ENCODE peak calls at places on chromosomes 2 and 18, in seven cellular contexts. X is brain microvascular endothelial cell, D is right atrium auricular region, Y is A549, Q is AG09309, H is epithelial cell of esophagus, Z is pancreas. C is an unnamed sample.

GRCh38 chr18:48842259-48843061 is 108.3 kb downstream of the SMAD7 start:
- DNase-seq in Y (no peak), H (no peak), D (no peak), X (peak), Q (no peak), Z (peak), C (peak)

GRCh38 chr2:75896779-75897366 is 186.2 kb upstream of the GCFC2 start:
- DNase-seq in D (no peak), Y (peak), Q (no peak), H (peak), X (no peak), Z (no peak), C (no peak)

GRCh38 chr2:23203383-23203782 is 181.6 kb upstream of the KLHL29 start:
- DNase-seq in D (no peak), Z (no peak), X (no peak), Y (no peak), H (no peak), Q (no peak), C (no peak)

GRCh38 chr2:129587426-129588064 is 391.9 kb upstream of the RAB6C start:
- DNase-seq in X (no peak), Q (no peak), Y (no peak), D (no peak), H (no peak), Z (no peak), C (no peak)

GRCh38 chr2:239044336-239044735 is 196.5 kb downstream of the TWIST2 start:
- DNase-seq in Y (no peak), H (no peak), Z (no peak), X (no peak), D (no peak), Q (no peak), C (no peak)

GRCh38 chr2:88074854-88075292 is 7.2 kb downstream of the SMYD1 start:
- DNase-seq in X (peak), H (peak), Y (no peak), D (peak), Z (no peak), Q (peak), C (peak)

GRCh38 chr2:231573096-231573495 is 19.6 kb upstream of the TEX44 start:
- DNase-seq in Z (no peak), X (no peak), Q (no peak), Y (no peak), H (no peak), D (no peak), C (no peak)

GRCh38 chr2:82837588-82838304 is 1621.3 kb downstream of the SUCLG1 start:
- DNase-seq in Z (no peak), Y (peak), D (no peak), Q (peak), X (peak), H (peak), C (peak)

GRCh38 chr2:95760839-95761525 is 169.2 kb downstream of the TRIM43 start:
- DNase-seq in X (peak), H (peak), D (no peak), Q (peak), Y (peak), Z (no peak), C (peak)

GRCh38 chr18:36187138-36187825 is at the start of gene MOCOS:
- DNase-seq in Z (peak), Q (no peak), D (peak), H (peak), Y (peak), X (peak), C (peak)

GRCh38 chr2:202172439-202173191 is 65.8 kb downstream of the SUMO1 start:
- DNase-seq in X (no peak), Y (no peak), H (no peak), Q (no peak), D (no peak), Z (no peak), C (peak)

GRCh38 chr18:13239557-13239956 is 21.0 kb downstream of the LDLRAD4 start:
- DNase-seq in Q (no peak), H (no peak), D (no peak), Y (no peak), X (no peak), Z (no peak), C (no peak)

GRCh38 chr18:77086034-77086433 is 46.5 kb downstream of the MBP start:
- DNase-seq in Q (peak), Y (no peak), D (no peak), Z (no peak), H (peak), X (peak), C (peak)

GRCh38 chr2:27860111-27860510 is 30.1 kb downstream of the RBKS start:
- DNase-seq in X (peak), D (no peak), H (peak), Y (peak), Z (no peak), Q (peak), C (peak)

GRCh38 chr2:203002054-203002821 is 12.4 kb upstream of the NBEAL1 start:
- DNase-seq in Z (no peak), H (peak), D (no peak), Q (no peak), Y (peak), X (no peak), C (no peak)

GRCh38 chr2:219684721-219685689 is 57.6 kb downstream of the SLC4A3 start:
- DNase-seq in Y (no peak), X (peak), H (peak), D (peak), Z (peak), Q (no peak), C (peak)

GRCh38 chr2:52844701-52845423 is 922.7 kb upstream of the CHAC2 start:
- DNase-seq in X (peak), Z (no peak), Y (no peak), D (no peak), Q (no peak), H (no peak), C (no peak)

DNA sequence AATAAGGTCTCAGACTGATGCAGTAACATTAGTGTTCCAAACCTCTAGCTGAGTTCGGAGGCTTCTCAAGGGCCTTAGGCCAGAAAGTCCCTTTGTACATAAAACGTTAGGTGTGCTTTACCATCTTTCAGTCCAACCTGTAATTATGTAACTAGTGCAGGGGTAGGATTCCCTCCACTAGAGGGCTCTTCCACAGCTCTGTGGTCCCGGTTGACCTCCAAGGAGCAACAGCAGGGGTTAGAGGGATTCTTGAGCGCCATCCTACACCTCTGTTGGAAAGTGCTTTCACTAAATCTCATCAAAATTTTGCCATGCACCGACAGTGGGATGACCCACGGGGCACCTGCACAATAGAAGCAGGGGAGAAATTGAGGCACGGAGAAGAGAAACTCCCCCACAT is 155.8 kb upstream of the LRP1B start:
- DNase-seq in Y (peak), H (peak), Q (no peak), D (no peak), X (no peak), Z (no peak), C (no peak)
- TF ChIP-seq CTCF in Y (peak), H (peak), Q (no peak), D (no peak), X (peak), Z (no peak), C (no peak)

DNA sequence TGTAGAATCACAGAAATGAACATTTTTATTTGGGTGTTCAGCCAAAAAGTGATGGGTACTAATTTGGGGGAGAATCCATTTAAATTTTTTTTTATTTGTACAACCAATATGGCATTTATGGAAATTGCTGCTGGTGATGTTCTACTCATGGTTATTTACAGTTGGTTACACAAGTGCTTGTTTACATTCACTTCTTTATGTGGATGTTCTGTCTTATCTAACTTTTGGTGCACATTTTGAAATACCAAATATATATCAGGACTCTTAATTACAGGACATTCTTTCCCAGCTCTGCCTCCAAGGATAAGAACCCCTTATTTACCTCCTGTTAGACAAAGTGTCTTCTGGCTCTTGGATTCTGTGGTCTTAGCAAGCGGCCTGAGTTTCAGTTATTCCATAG is 35.2 kb downstream of the NEMP2 start:
- DNase-seq in D (no peak), Q (no peak), H (no peak), Y (no peak), Z (no peak), X (no peak), C (peak)
- H3K4me3 ChIP-seq in D (no peak), Q (no peak), H (no peak), Y (no peak), Z (no peak), X (no peak), C (no peak)

DNA sequence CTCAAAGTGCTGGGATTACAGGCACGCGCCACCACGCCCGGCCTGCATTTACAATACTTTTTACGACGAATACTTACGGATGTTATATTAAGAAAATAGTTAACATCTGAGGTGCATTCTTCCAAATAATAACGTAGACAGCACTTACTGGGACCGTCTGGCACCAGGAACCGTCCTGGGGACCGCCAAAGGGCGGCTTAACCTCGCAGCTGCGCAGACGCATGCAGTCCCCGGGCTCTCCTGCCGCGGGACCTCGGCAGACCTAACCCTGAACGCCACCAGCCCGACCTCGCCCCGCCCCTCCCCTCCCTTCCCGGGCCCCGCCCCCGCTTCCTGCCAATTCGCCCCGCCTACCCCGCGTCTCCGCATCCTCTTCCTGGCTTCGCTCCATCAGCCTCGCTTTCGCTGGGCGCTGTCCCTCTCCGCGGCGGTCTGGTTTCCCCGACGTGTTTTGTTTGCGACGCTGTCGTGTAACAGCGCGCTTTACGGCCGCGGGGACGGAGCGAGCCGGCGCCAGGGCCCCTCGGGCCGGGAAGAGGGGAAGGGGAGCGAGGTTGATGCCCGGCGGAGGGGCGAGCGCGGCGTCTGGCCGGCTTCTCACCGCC is at the start of gene CNOT11:
- DNase-seq in Y (peak), H (peak), Q (peak), Z (peak), D (peak), X (peak), C (peak)
- TF ChIP-seq CTCF in Y (no peak), H (no peak), Q (no peak), Z (no peak), D (no peak), X (no peak), C (no peak)

GRCh38 chr18:25181993-25182392 is 170.0 kb downstream of the ZNF521 start:
- DNase-seq in X (no peak), Z (no peak), Y (no peak), Q (no peak), H (no peak), D (no peak), C (no peak)

GRCh38 chr18:25190468-25190867 is 161.5 kb downstream of the ZNF521 start:
- DNase-seq in D (no peak), Q (no peak), H (no peak), X (no peak), Y (no peak), Z (no peak), C (no peak)

GRCh38 chr18:25192065-25192464 is 159.9 kb downstream of the ZNF521 start:
- DNase-seq in X (no peak), D (no peak), Q (no peak), H (no peak), Y (no peak), Z (no peak), C (no peak)

GRCh38 chr18:25189391-25190185 is 162.4 kb downstream of the ZNF521 start:
- DNase-seq in D (no peak), Y (no peak), H (no peak), Z (no peak), Q (no peak), X (no peak), C (no peak)

GRCh38 chr18:25187582-25188291 is 164.2 kb downstream of the ZNF521 start:
- DNase-seq in H (no peak), D (no peak), X (no peak), Y (no peak), Q (no peak), Z (no peak), C (no peak)
- H3K4me3 ChIP-seq in H (no peak), D (no peak), X (no peak), Y (no peak), Q (no peak), Z (no peak), C (no peak)

DNA sequence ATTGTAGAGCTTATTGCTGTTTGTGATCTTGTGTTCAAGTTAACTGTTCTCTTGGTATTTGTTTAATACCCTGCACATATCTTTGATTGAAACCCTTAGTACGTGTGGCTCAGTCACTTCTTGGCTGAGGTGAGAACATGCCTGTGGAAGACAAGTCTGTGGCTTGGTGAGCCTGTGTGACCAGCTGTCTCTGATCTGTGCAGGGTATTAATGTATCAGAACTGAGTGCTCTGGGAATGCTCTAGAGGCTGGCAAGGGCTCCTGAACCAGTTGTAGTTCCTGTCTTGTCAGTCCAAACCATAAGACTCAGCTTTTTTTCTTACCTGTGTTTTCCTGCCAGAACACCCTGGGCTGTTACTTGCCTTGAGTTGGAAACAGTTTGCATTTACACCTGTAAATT is 52.4 kb upstream of the EPHA4 start:
- DNase-seq in Y (no peak), Z (no peak), D (no peak), X (no peak), H (peak), Q (no peak), C (no peak)
- TF ChIP-seq CTCF in Y (no peak), Z (no peak), D (no peak), X (no peak), H (no peak), Q (no peak), C (no peak)

GRCh38 chr18:73691118-73691517 is 456.5 kb downstream of the FBXO15 start:
- DNase-seq in Y (peak), X (peak), D (no peak), H (peak), Z (no peak), Q (peak), C (peak)
- H3K4me3 ChIP-seq in Y (no peak), X (no peak), D (no peak), H (no peak), Z (no peak), Q (no peak), C (no peak)

GRCh38 chr2:74416721-74417120 is 4.7 kb downstream of the C2orf81 start:
- DNase-seq in Q (no peak), D (no peak), H (no peak), Y (no peak), Z (no peak), X (no peak), C (no peak)

GRCh38 chr2:74414475-74414874 is 6.9 kb downstream of the C2orf81 start:
- DNase-seq in D (no peak), Z (no peak), X (no peak), Y (no peak), Q (no peak), H (no peak), C (no peak)

GRCh38 chr2:74413001-74413698 is 8.3 kb downstream of the C2orf81 start:
- DNase-seq in X (no peak), H (no peak), Z (no peak), Q (no peak), D (no peak), Y (no peak), C (peak)

GRCh38 chr2:74415762-74416395 is 5.5 kb downstream of the C2orf81 start:
- DNase-seq in D (no peak), H (no peak), Q (no peak), Z (no peak), Y (no peak), X (no peak), C (no peak)

DNA sequence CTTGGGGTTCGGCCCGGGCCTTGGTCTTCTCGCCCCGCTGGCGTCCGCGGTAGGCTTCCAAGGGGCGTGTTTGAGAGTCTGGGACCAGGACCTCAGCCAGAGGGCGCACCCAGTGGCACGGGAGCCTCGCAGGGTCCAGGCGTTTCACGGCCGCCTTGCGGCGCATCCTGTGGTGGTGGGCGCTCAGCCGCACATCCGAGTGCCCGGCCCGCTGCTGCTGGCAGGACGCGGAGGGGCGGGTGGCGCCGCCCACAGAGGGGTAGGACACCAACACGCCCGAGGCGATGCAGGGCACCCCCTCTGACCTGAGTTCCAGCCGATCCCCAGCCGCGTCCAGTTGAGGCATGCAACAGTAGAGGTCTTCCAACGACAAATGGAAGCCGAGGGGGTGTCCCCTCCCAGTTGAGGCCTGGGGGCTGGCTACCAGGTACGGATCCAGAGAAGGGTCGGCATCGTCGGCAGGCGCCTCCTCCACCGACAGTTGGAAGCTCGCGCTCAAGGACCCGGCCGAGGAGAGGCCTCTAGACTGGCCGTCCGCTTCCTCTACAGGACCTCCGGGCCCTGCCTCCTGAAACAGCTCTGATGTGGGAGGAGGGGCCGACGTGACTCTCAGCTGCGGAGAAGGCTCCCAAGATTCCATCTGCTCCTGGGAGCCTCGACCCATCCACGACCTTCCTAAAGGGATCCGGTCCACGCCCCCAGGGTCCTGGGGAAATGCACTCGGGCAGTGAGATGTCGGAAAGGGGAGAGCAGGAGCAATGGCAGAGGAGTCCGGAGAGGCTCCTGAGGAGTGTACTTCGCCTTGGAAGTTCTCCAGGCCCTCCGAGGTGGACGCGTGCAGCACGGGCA is 6.3 kb downstream of the C2orf81 start:
- DNase-seq in Y (no peak), H (no peak), Q (no peak), D (peak), X (no peak), Z (peak), C (peak)
- TF ChIP-seq CTCF in Y (no peak), H (no peak), Q (peak), D (peak), X (peak), Z (peak), C (peak)

GRCh38 chr2:48448274-48449061 is 81.5 kb upstream of the STON1 start:
- DNase-seq in Y (no peak), H (peak), Q (peak), X (peak), Z (no peak), D (no peak), C (peak)
- H3K4me3 ChIP-seq in Y (no peak), H (no peak), Q (no peak), X (no peak), Z (no peak), D (no peak), C (no peak)

GRCh38 chr2:73852020-73852419 is 23.3 kb downstream of the STAMBP start:
- DNase-seq in Y (peak), D (no peak), X (peak), Z (no peak), H (peak), Q (peak), C (peak)

GRCh38 chr2:73855526-73855925 is 26.8 kb downstream of the STAMBP start:
- DNase-seq in H (no peak), X (no peak), Z (no peak), Q (no peak), D (no peak), Y (no peak), C (no peak)

GRCh38 chr2:73856214-73856613 is 27.5 kb downstream of the STAMBP start:
- DNase-seq in Q (peak), X (peak), Y (no peak), H (peak), D (no peak), Z (no peak), C (peak)

GRCh38 chr2:73850009-73850408 is 21.2 kb downstream of the STAMBP start:
- DNase-seq in X (no peak), Z (no peak), Q (no peak), Y (no peak), H (no peak), D (no peak), C (no peak)

DNA sequence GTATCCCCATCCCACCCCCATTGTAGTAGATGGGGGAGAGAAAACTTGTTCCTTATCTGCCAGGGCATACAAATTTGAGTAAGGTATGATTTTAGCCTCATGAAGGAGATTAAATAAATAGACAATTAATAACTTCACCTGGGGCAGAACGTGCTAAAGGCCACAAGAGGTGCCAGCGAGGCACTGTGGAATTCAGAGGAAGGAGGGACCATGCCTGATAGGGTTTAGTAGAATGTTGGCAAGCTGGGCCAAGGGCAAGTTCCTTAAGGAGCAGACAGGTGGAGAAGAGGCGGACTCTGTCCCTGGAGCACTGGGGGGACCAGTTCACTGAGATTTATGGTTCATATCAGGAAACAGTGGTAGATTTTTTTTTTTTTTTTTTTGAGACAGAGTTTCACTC is 22.5 kb downstream of the STAMBP start:
- DNase-seq in Z (no peak), D (no peak), Y (peak), H (peak), Q (no peak), X (no peak), C (no peak)
- TF ChIP-seq CTCF in Z (no peak), D (no peak), Y (peak), H (peak), Q (peak), X (peak), C (peak)

GRCh38 chr2:30240162-30240696 is 8.9 kb downstream of the LBH start:
- DNase-seq in Z (no peak), Q (no peak), H (no peak), X (no peak), Y (no peak), D (no peak), C (no peak)
- H3K4me3 ChIP-seq in Z (no peak), Q (no peak), H (no peak), X (no peak), Y (no peak), D (no peak), C (no peak)